ENCODE peak calls at places on chromosomes 2 and 18, in ten cellular contexts. One of them, this sample, is unnamed.

GRCh38 chr2:143428700-143429099 is 299.5 kb downstream of the ARHGAP15 start:
- DNase-seq in retina: no peak
- DNase-seq in H54: no peak
- DNase-seq in astrocyte of the spinal cord: no peak
- DNase-seq in erythroblast: no peak
- DNase-seq in Panc1: no peak
- DNase-seq in A172: peak; percentile 19
- DNase-seq in fibroblast of mammary gland: peak; percentile 36
- DNase-seq in stromal cell of bone marrow: no peak
- DNase-seq in pancreas: no peak
- DNase-seq in this sample: peak; percentile 11

GRCh38 chr2:215736653-215737290 is 276.6 kb downstream of the MREG start:
- DNase-seq in retina: no peak
- DNase-seq in H54: no peak
- DNase-seq in astrocyte of the spinal cord: peak; percentile 60
- DNase-seq in erythroblast: peak; percentile 7
- DNase-seq in Panc1: no peak
- DNase-seq in A172: peak; percentile 22
- DNase-seq in fibroblast of mammary gland: peak; percentile 92
- DNase-seq in stromal cell of bone marrow: peak; percentile 84
- DNase-seq in pancreas: no peak
- DNase-seq in this sample: peak; percentile 79

GRCh38 chr2:33573657-33574056 is 25.4 kb downstream of the FAM98A start:
- DNase-seq in retina: no peak
- DNase-seq in H54: no peak
- DNase-seq in astrocyte of the spinal cord: no peak
- DNase-seq in erythroblast: no peak
- DNase-seq in Panc1: no peak
- DNase-seq in A172: no peak
- DNase-seq in fibroblast of mammary gland: no peak
- DNase-seq in stromal cell of bone marrow: no peak
- DNase-seq in pancreas: no peak
- DNase-seq in this sample: no peak

GRCh38 chr2:62136956-62137355 is 59.0 kb upstream of the B3GNT2 start:
- DNase-seq in retina: no peak
- DNase-seq in H54: no peak
- DNase-seq in astrocyte of the spinal cord: no peak
- DNase-seq in erythroblast: no peak
- DNase-seq in Panc1: no peak
- DNase-seq in A172: no peak
- DNase-seq in fibroblast of mammary gland: no peak
- DNase-seq in stromal cell of bone marrow: no peak
- DNase-seq in pancreas: no peak
- DNase-seq in this sample: no peak

GRCh38 chr18:52313213-52313612 is 26.8 kb upstream of the DCC start:
- DNase-seq in retina: no peak
- DNase-seq in H54: no peak
- DNase-seq in astrocyte of the spinal cord: peak; percentile 27
- DNase-seq in erythroblast: no peak
- DNase-seq in Panc1: no peak
- DNase-seq in A172: no peak
- DNase-seq in fibroblast of mammary gland: no peak
- DNase-seq in stromal cell of bone marrow: no peak
- DNase-seq in pancreas: no peak
- DNase-seq in this sample: no peak

GRCh38 chr2:199602896-199603482 is 145.2 kb upstream of the SATB2 start:
- DNase-seq in retina: no peak
- DNase-seq in H54: no peak
- DNase-seq in astrocyte of the spinal cord: peak; percentile 12
- DNase-seq in erythroblast: no peak
- DNase-seq in Panc1: no peak
- DNase-seq in A172: no peak
- DNase-seq in fibroblast of mammary gland: no peak
- DNase-seq in stromal cell of bone marrow: no peak
- DNase-seq in pancreas: no peak
- DNase-seq in this sample: peak; percentile 12

GRCh38 chr18:43760010-43760409 is 482.7 kb upstream of the SYT4 start:
- DNase-seq in retina: no peak
- DNase-seq in H54: no peak
- DNase-seq in astrocyte of the spinal cord: no peak
- DNase-seq in erythroblast: no peak
- DNase-seq in Panc1: no peak
- DNase-seq in A172: no peak
- DNase-seq in fibroblast of mammary gland: no peak
- DNase-seq in stromal cell of bone marrow: no peak
- DNase-seq in pancreas: no peak
- DNase-seq in this sample: no peak

GRCh38 chr2:200119236-200119635 is 163.9 kb downstream of the MAIP1 start:
- DNase-seq in retina: no peak
- DNase-seq in H54: no peak
- DNase-seq in astrocyte of the spinal cord: no peak
- DNase-seq in erythroblast: no peak
- DNase-seq in Panc1: no peak
- DNase-seq in A172: no peak
- DNase-seq in fibroblast of mammary gland: no peak
- DNase-seq in stromal cell of bone marrow: no peak
- DNase-seq in pancreas: no peak
- DNase-seq in this sample: no peak

GRCh38 chr18:12066910-12067511 is 26.6 kb upstream of the ANKRD62 start:
- DNase-seq in retina: no peak
- DNase-seq in H54: no peak
- DNase-seq in astrocyte of the spinal cord: no peak
- DNase-seq in erythroblast: no peak
- DNase-seq in Panc1: no peak
- DNase-seq in A172: no peak
- DNase-seq in fibroblast of mammary gland: no peak
- DNase-seq in stromal cell of bone marrow: no peak
- DNase-seq in pancreas: no peak
- DNase-seq in this sample: no peak

GRCh38 chr2:37688771-37689468 is 17.5 kb upstream of the CDC42EP3 start:
- DNase-seq in retina: peak; percentile 59
- DNase-seq in H54: no peak
- DNase-seq in astrocyte of the spinal cord: peak; percentile 87
- DNase-seq in erythroblast: no peak
- DNase-seq in Panc1: peak; percentile 67
- DNase-seq in A172: peak; percentile 96
- DNase-seq in fibroblast of mammary gland: peak; percentile 61
- DNase-seq in stromal cell of bone marrow: no peak
- DNase-seq in pancreas: no peak
- DNase-seq in this sample: peak; percentile 92

GRCh38 chr2:47771211-47771610 is 11.7 kb upstream of the MSH6 start:
- DNase-seq in retina: no peak
- DNase-seq in H54: peak; percentile 71
- DNase-seq in astrocyte of the spinal cord: peak; percentile 87
- DNase-seq in erythroblast: no peak
- DNase-seq in Panc1: peak; percentile 75
- DNase-seq in A172: peak; percentile 99
- DNase-seq in fibroblast of mammary gland: peak; percentile 99
- DNase-seq in stromal cell of bone marrow: peak; percentile 91
- DNase-seq in pancreas: no peak
- DNase-seq in this sample: peak; percentile 99

GRCh38 chr2:174780191-174780590 is 15.9 kb upstream of the CHRNA1 start:
- DNase-seq in retina: no peak
- DNase-seq in H54: no peak
- DNase-seq in astrocyte of the spinal cord: no peak
- DNase-seq in erythroblast: no peak
- DNase-seq in Panc1: no peak
- DNase-seq in A172: peak; percentile 27
- DNase-seq in fibroblast of mammary gland: no peak
- DNase-seq in stromal cell of bone marrow: no peak
- DNase-seq in pancreas: no peak
- DNase-seq in this sample: no peak